ENCODE peak calls at places on chromosomes 4 and X, in eight cellular contexts. G, C, O, B, F, X, R and S are unnamed samples. For H3K9me3, the result is how much of the 10 kb centered on the place peaks cover.

GRCh38 chrX:9071031-9071650 is 37.2 kb upstream of the FAM9B start:
- DNase-seq in G (no peak), C (no peak), O (no peak), B (peak), F (no peak), X (no peak), R (no peak), S (no peak)

GRCh38 chr4:115841873-115842272 is 728.5 kb upstream of the NDST4 start:
- DNase-seq in G (no peak), C (no peak), O (no peak), B (no peak), F (no peak), X (no peak), R (no peak), S (no peak)

GRCh38 chrX:116499780-116500179 is 37.0 kb upstream of the CT83 start:
- DNase-seq in G (no peak), C (no peak), O (no peak), B (no peak), F (no peak), X (no peak), R (no peak), S (no peak)

GRCh38 chr4:145812902-145813301 is 125.7 kb downstream of the ZNF827 start:
- DNase-seq in G (no peak), C (no peak), O (no peak), B (no peak), F (no peak), X (no peak), R (no peak), S (no peak)

GRCh38 chr4:128177376-128177959 is 110.1 kb downstream of the PGRMC2 start:
- DNase-seq in G (no peak), C (no peak), O (no peak), B (no peak), F (no peak), X (no peak), R (no peak), S (no peak)

GRCh38 chrX:51098046-51098445 is 187.5 kb downstream of the BMP15 start:
- DNase-seq in G (no peak), C (no peak), O (no peak), B (no peak), F (no peak), X (no peak), R (no peak), S (no peak)

GRCh38 chr4:53150631-53151488 is 215.0 kb downstream of the SCFD2 start:
- DNase-seq in G (no peak), C (no peak), O (no peak), B (peak), F (no peak), X (no peak), R (no peak), S (no peak)

GRCh38 chr4:82371398-82371972 is 2.3 kb downstream of the HNRNPD start:
- DNase-seq in G (no peak), C (no peak), O (no peak), B (peak), F (no peak), X (no peak), R (no peak), S (no peak)

GRCh38 chr4:78695910-78696309 is 80.2 kb upstream of the BMP2K start:
- DNase-seq in G (no peak), C (no peak), O (no peak), B (no peak), F (no peak), X (no peak), R (no peak), S (no peak)

GRCh38 chrX:115147220-115147619 is 42.0 kb upstream of the RBMXL3 start:
- DNase-seq in G (no peak), C (no peak), O (no peak), B (peak), F (no peak), X (no peak), R (no peak), S (no peak)

GRCh38 chr4:37365888-37366287 is 121.3 kb downstream of the NWD2 start:
- DNase-seq in G (no peak), C (no peak), O (no peak), B (peak), F (no peak), X (no peak), R (no peak), S (no peak)

GRCh38 chrX:24858004-24858746 is 157.6 kb downstream of the ARX start:
- DNase-seq in G (no peak), C (no peak), O (no peak), B (peak), F (no peak), X (no peak), R (no peak), S (no peak)

GRCh38 chr4:37602454-37603069 is 83.6 kb downstream of the RELL1 start:
- DNase-seq in G (no peak), C (no peak), O (no peak), B (no peak), F (no peak), X (no peak), R (no peak), S (no peak)

GRCh38 chr4:176359590-176359989 is 39.8 kb downstream of the SPCS3 start:
- DNase-seq in G (no peak), C (no peak), O (no peak), B (no peak), F (no peak), X (no peak), R (no peak), S (no peak)

GRCh38 chr4:23022032-23022431 is 329.3 kb downstream of the GBA3 start:
- DNase-seq in G (no peak), C (no peak), O (no peak), B (peak), F (no peak), X (no peak), R (no peak), S (no peak)

GRCh38 chrX:45775462-45775861 is 574.8 kb upstream of the DIPK2B start:
- DNase-seq in G (no peak), C (no peak), O (no peak), B (peak), F (no peak), X (no peak), R (no peak), S (no peak)

GRCh38 chrX:31459361-31459760 is 387.5 kb upstream of the FTHL17 start:
- DNase-seq in G (no peak), C (no peak), O (no peak), B (no peak), F (no peak), X (no peak), R (no peak), S (no peak)

GRCh38 chrX:30627818-30628652 is 25.2 kb upstream of the GK start:
- DNase-seq in G (no peak), C (no peak), O (no peak), B (peak), F (no peak), X (no peak), R (no peak), S (no peak)

GRCh38 chr4:123939621-123940020 is 543.0 kb downstream of the SPRY1 start:
- DNase-seq in G (no peak), C (no peak), O (no peak), B (peak), F (no peak), X (no peak), R (no peak), S (no peak)

GRCh38 chrX:71922697-71923096 is 12.1 kb downstream of the NHSL2 start:
- DNase-seq in G (no peak), C (no peak), O (no peak), B (no peak), F (no peak), X (no peak), R (no peak), S (no peak)

GRCh38 chrX:116246261-116246660 is 75.7 kb downstream of the AGTR2 start:
- DNase-seq in G (no peak), C (no peak), O (no peak), B (peak), F (no peak), X (no peak), R (no peak), S (no peak)

GRCh38 chr4:86564795-86565194 is 29.3 kb upstream of the PTPN13 start:
- DNase-seq in G (no peak), C (no peak), O (peak), B (no peak), F (no peak), X (no peak), R (no peak), S (no peak)

GRCh38 chr4:184384056-184384809 is 90.1 kb downstream of the IRF2 start:
- DNase-seq in G (no peak), C (no peak), O (no peak), B (peak), F (no peak), X (no peak), R (peak), S (peak)

GRCh38 chrX:136397001-136397400 is 90.7 kb upstream of the BRS3 start:
- DNase-seq in G (no peak), C (no peak), O (no peak), B (peak), F (no peak), X (no peak), R (peak), S (no peak)

GRCh38 chr4:29033703-29034102 is 1686.5 kb upstream of the PCDH7 start:
- DNase-seq in G (no peak), C (no peak), O (no peak), B (no peak), F (no peak), X (no peak), R (no peak), S (no peak)

GRCh38 chr4:61556277-61556676 is 356.2 kb downstream of the ADGRL3 start:
- DNase-seq in G (no peak), C (no peak), O (no peak), B (no peak), F (no peak), X (no peak), R (no peak), S (no peak)

GRCh38 chr4:7905461-7905915 is 34.2 kb downstream of the AFAP1 start:
- DNase-seq in G (no peak), C (no peak), O (no peak), B (peak), F (peak), X (no peak), R (no peak), S (no peak)

GRCh38 chr4:20172070-20172760 is 79.5 kb upstream of the SLIT2 start:
- DNase-seq in G (no peak), C (no peak), O (no peak), B (no peak), F (no peak), X (no peak), R (no peak), S (no peak)

GRCh38 chr4:95531141-95531540 is 17.6 kb downstream of the UNC5C start:
- DNase-seq in G (no peak), C (no peak), O (no peak), B (peak), F (no peak), X (no peak), R (no peak), S (no peak)

GRCh38 chrX:101682723-101683122 is 23.1 kb upstream of the ARMCX2 start:
- DNase-seq in G (no peak), C (no peak), O (no peak), B (peak), F (no peak), X (no peak), R (no peak), S (no peak)

GRCh38 chrX:107398115-107398514 is 51.3 kb upstream of the FRMPD3 start:
- DNase-seq in G (no peak), C (no peak), O (no peak), B (no peak), F (no peak), X (no peak), R (no peak), S (no peak)

GRCh38 chr4:24615977-24616376 is 31.6 kb upstream of the DHX15 start:
- DNase-seq in G (no peak), C (no peak), O (no peak), B (no peak), F (no peak), X (no peak), R (no peak), S (no peak)

GRCh38 chr4:16818005-16818404 is 80.4 kb downstream of the LDB2 start:
- DNase-seq in G (no peak), C (no peak), O (no peak), B (no peak), F (no peak), X (no peak), R (no peak), S (no peak)

GRCh38 chr4:98733601-98734000 is 75.2 kb upstream of the TSPAN5 start:
- DNase-seq in G (no peak), C (no peak), O (no peak), B (no peak), F (no peak), X (no peak), R (no peak), S (no peak)

GRCh38 chr4:105453550-105454201 is 20.2 kb downstream of the PPA2 start:
- DNase-seq in G (no peak), C (no peak), O (no peak), B (no peak), F (no peak), X (no peak), R (no peak), S (no peak)

GRCh38 chrX:18833071-18833731 is 125.8 kb downstream of the PPEF1 start:
- DNase-seq in G (no peak), C (peak), O (peak), B (no peak), F (peak), X (no peak), R (no peak), S (peak)

GRCh38 chr4:155208258-155209054 is at the start of gene NPY2R:
- DNase-seq in G (no peak), C (no peak), O (no peak), B (no peak), F (no peak), X (peak), R (peak), S (no peak)

GRCh38 chrX:153862369-153863250 is 23.4 kb downstream of the L1CAM start:
- DNase-seq in G (no peak), C (no peak), O (no peak), B (no peak), F (no peak), X (peak), R (peak), S (no peak)

GRCh38 chrX:20053537-20053936 is 62.7 kb upstream of the BCLAF3 start:
- DNase-seq in G (no peak), C (no peak), O (no peak), B (no peak), F (no peak), X (no peak), R (no peak), S (no peak)
- H3K9me3 ChIP-seq in G (under half), C (under half), O (under half), B (under half), F (under half), X (under half), R (under half), S (under half)

GRCh38 chrX:64377753-64378152 is 17.5 kb downstream of the MTMR8 start:
- DNase-seq in G (no peak), C (no peak), O (no peak), B (no peak), F (no peak), X (no peak), R (no peak), S (no peak)
- H3K9me3 ChIP-seq in G (under half), C (under half), O (under half), B (under half), F (under half), X (under half), R (under half), S (under half)

DNA sequence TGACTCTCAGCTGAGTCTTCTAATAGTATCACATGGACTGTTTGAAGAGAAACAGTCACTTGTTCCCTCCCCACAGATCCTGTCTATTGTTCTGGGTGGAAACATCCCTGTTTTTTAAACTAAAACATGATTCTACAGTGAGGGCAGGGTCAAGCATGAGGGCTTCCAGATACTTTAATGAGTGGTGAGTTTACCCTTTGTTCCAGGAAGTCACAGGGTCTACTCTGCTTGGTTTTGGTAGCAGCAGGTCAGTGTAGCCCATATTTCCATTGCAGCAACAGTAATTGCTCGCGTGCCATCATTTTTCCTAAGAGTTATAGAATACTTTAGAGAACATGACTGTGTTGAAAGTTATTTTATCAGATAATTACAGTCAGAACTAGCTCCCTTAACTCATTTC is 87.4 kb downstream of the ZNF732 start:
- DNase-seq in G (no peak), C (no peak), O (no peak), B (no peak), F (no peak), X (no peak), R (no peak), S (no peak)
- H3K9me3 ChIP-seq in G (under half), C (under half), O (half or more), B (half or more), F (under half), X (under half), R (under half), S (under half)

GRCh38 chrX:7270018-7270417 is 122.1 kb upstream of the PUDP start:
- DNase-seq in G (no peak), C (no peak), O (no peak), B (peak), F (no peak), X (no peak), R (no peak), S (no peak)
- H3K9me3 ChIP-seq in G (under half), C (under half), O (under half), B (under half), F (under half), X (under half), R (under half), S (under half)

GRCh38 chrX:149302705-149303104 is 202.4 kb downstream of the IDS start:
- DNase-seq in G (no peak), C (no peak), O (no peak), B (no peak), F (no peak), X (no peak), R (no peak), S (no peak)
- H3K9me3 ChIP-seq in G (under half), C (under half), O (under half), B (under half), F (under half), X (under half), R (under half), S (under half)